ENCODE peak calls at places on chromosomes 2 and 18, in nine cellular contexts. X is endodermal cell; B is activated CD4-positive, alpha-beta T cell treated with anti-CD3 and anti-CD28 coated beads, Interleukin-2, amount 50 U/mL, for 1 hour; M is left cardiac atrium; G is fibroblast of mammary gland; V is NCI-H1092 treated with DMSO at 0.1 percent for 48 hours; O is activated T-helper 9 cell treated with anti-CD3 and anti-CD28 coated beads, Interleukin-2, amount 50 U/mL, for 16 hours; N is SW480; D is Daoy. T is an unnamed sample.

GRCh38 chr18:8124232-8125146 is 484.7 kb upstream of the RAB12 start:
- DNase-seq in X (no peak), B (no peak), M (no peak), G (no peak), V (no peak), O (no peak), N (no peak), D (no peak), T (no peak)

GRCh38 chr2:21650566-21650965 is 526.8 kb downstream of the TDRD15 start:
- DNase-seq in X (no peak), B (no peak), M (no peak), G (no peak), V (no peak), O (no peak), N (no peak), D (no peak), T (no peak)

GRCh38 chr2:238855891-238856580 is 8.2 kb downstream of the TWIST2 start:
- DNase-seq in X (peak), B (no peak), M (no peak), G (no peak), V (no peak), O (no peak), N (no peak), D (no peak), T (no peak)

GRCh38 chr2:131029812-131030211 is 63.4 kb downstream of the FAM168B start:
- DNase-seq in X (no peak), B (no peak), M (no peak), G (no peak), V (no peak), O (no peak), N (no peak), D (no peak), T (peak)

GRCh38 chr18:46868171-46868921 is 49.0 kb downstream of the PIAS2 start:
- DNase-seq in X (peak), B (no peak), M (no peak), G (no peak), V (no peak), O (no peak), N (no peak), D (no peak), T (no peak)

GRCh38 chr2:27211241-27211942 is 449 bp upstream of the ATRAID start:
- DNase-seq in X (no peak), B (no peak), M (no peak), G (peak), V (peak), O (no peak), N (no peak), D (no peak), T (no peak)

GRCh38 chr2:195820373-195820772 is 163.3 kb downstream of the SLC39A10 start:
- DNase-seq in X (no peak), B (no peak), M (no peak), G (peak), V (no peak), O (no peak), N (peak), D (no peak), T (no peak)

GRCh38 chr2:218001629-218002028 is 1.2 kb downstream of the TNS1 start:
- DNase-seq in X (no peak), B (no peak), M (no peak), G (no peak), V (no peak), O (no peak), N (no peak), D (no peak), T (no peak)

GRCh38 chr2:3266727-3267548 is 110.7 kb downstream of the EIPR1 start:
- DNase-seq in X (peak), B (no peak), M (no peak), G (no peak), V (no peak), O (no peak), N (no peak), D (no peak), T (no peak)

GRCh38 chr2:235162544-235163197 is 210.9 kb downstream of the SH3BP4 start:
- DNase-seq in X (no peak), B (no peak), M (no peak), G (peak), V (no peak), O (no peak), N (no peak), D (no peak), T (no peak)

GRCh38 chr2:69280017-69280671 is 106.9 kb downstream of the GFPT1 start:
- DNase-seq in X (peak), B (no peak), M (no peak), G (no peak), V (no peak), O (no peak), N (no peak), D (no peak), T (no peak)

GRCh38 chr2:120469486-120469885 is 123.5 kb downstream of the INHBB start:
- DNase-seq in X (peak), B (no peak), M (no peak), G (peak), V (no peak), O (no peak), N (no peak), D (no peak), T (no peak)

GRCh38 chr2:171957061-171957460 is 34.8 kb downstream of the HAT1 start:
- DNase-seq in X (no peak), B (no peak), M (no peak), G (peak), V (no peak), O (no peak), N (peak), D (no peak), T (no peak)

GRCh38 chr2:208315081-208315788 is 49.2 kb downstream of the PIKFYVE start:
- DNase-seq in X (no peak), B (no peak), M (peak), G (peak), V (no peak), O (no peak), N (no peak), D (no peak), T (no peak)

GRCh38 chr2:195652916-195653315 is 4.1 kb upstream of the SLC39A10 start:
- DNase-seq in X (no peak), B (no peak), M (no peak), G (no peak), V (no peak), O (no peak), N (no peak), D (no peak), T (no peak)

GRCh38 chr2:70785137-70785911 is 5.1 kb downstream of the FIGLA start:
- DNase-seq in X (peak), B (peak), M (peak), G (peak), V (peak), O (no peak), N (peak), D (peak), T (no peak)

GRCh38 chr2:41068740-41069139 is 616.9 kb upstream of the SLC8A1 start:
- DNase-seq in X (no peak), B (no peak), M (no peak), G (no peak), V (no peak), O (no peak), N (no peak), D (no peak), T (no peak)

GRCh38 chr18:23114171-23114881 is 21.0 kb upstream of the CABLES1 start:
- DNase-seq in X (no peak), B (no peak), M (no peak), G (peak), V (peak), O (no peak), N (no peak), D (no peak), T (no peak)

GRCh38 chr18:70321616-70322015 is 32.8 kb downstream of the SOCS6 start:
- DNase-seq in X (no peak), B (no peak), M (no peak), G (no peak), V (no peak), O (no peak), N (no peak), D (no peak), T (no peak)

GRCh38 chr18:41121116-41121826 is 833.8 kb upstream of the PIK3C3 start:
- DNase-seq in X (no peak), B (no peak), M (no peak), G (peak), V (no peak), O (no peak), N (no peak), D (no peak), T (no peak)

GRCh38 chr2:238370482-238371372 is 50.4 kb downstream of the TRAF3IP1 start:
- DNase-seq in X (peak), B (peak), M (peak), G (peak), V (peak), O (peak), N (peak), D (peak), T (peak)

GRCh38 chr2:19736191-19736831 is 165.5 kb downstream of the TTC32 start:
- DNase-seq in X (no peak), B (no peak), M (no peak), G (peak), V (no peak), O (no peak), N (no peak), D (no peak), T (no peak)

GRCh38 chr2:216845426-216845825 is 14.4 kb downstream of the TNP1 start:
- DNase-seq in X (no peak), B (no peak), M (no peak), G (no peak), V (no peak), O (no peak), N (no peak), D (no peak), T (no peak)

GRCh38 chr2:101442042-101442666 is 32.8 kb downstream of the RFX8 start:
- DNase-seq in X (no peak), B (no peak), M (no peak), G (peak), V (no peak), O (no peak), N (no peak), D (peak), T (no peak)

GRCh38 chr18:13222371-13223281 is 4.1 kb downstream of the LDLRAD4 start:
- DNase-seq in X (no peak), B (no peak), M (peak), G (no peak), V (peak), O (no peak), N (peak), D (no peak), T (peak)

GRCh38 chr2:19580264-19580663 is 221.8 kb upstream of the OSR1 start:
- DNase-seq in X (no peak), B (no peak), M (no peak), G (no peak), V (no peak), O (no peak), N (no peak), D (no peak), T (no peak)

GRCh38 chr2:46836295-46837111 is 79.1 kb downstream of the MCFD2 start:
- DNase-seq in X (no peak), B (no peak), M (no peak), G (peak), V (no peak), O (no peak), N (no peak), D (peak), T (no peak)

GRCh38 chr2:48566582-48566981 is 36.6 kb downstream of the STON1 start:
- DNase-seq in X (peak), B (no peak), M (no peak), G (peak), V (no peak), O (no peak), N (no peak), D (no peak), T (no peak)

GRCh38 chr18:52435301-52435700 is 95.3 kb downstream of the DCC start:
- DNase-seq in X (no peak), B (no peak), M (no peak), G (no peak), V (no peak), O (no peak), N (no peak), D (no peak), T (no peak)

GRCh38 chr18:47418746-47419145 is 167.3 kb upstream of the SKOR2 start:
- DNase-seq in X (no peak), B (no peak), M (no peak), G (peak), V (no peak), O (no peak), N (no peak), D (peak), T (no peak)